ENCODE peak calls at places on chromosome 13, in seven cellular contexts. K is stomach, Q is tibial nerve, T is ovary, H is SK-N-SH, F is transverse colon, S is upper lobe of left lung. V is an unnamed sample.

GRCh38 chr13:50626031-50626643 is 217.4 kb downstream of the DLEU7 start:
- DNase-seq in K (no peak), Q (no peak), T (no peak), H (no peak), F (no peak), S (peak; percentile 38), V (no peak)

GRCh38 chr13:44210525-44210924 is 163.1 kb upstream of the SERP2 start:
- DNase-seq in K (no peak), Q (no peak), T (no peak), H (no peak), F (no peak), S (no peak), V (no peak)

GRCh38 chr13:82747948-82748347 is 1134.3 kb downstream of the SLITRK1 start:
- DNase-seq in K (no peak), Q (no peak), T (no peak), H (no peak), F (no peak), S (no peak), V (no peak)

GRCh38 chr13:24619302-24619701 is 60.9 kb upstream of the ATP12A start:
- DNase-seq in K (no peak), Q (no peak), T (no peak), H (no peak), F (no peak), S (no peak), V (no peak)

GRCh38 chr13:35164324-35164932 is 222.4 kb downstream of the NBEA start:
- DNase-seq in K (no peak), Q (no peak), T (no peak), H (peak; percentile 16), F (no peak), S (no peak), V (no peak)

GRCh38 chr13:71244181-71244580 is 622.8 kb downstream of the DACH1 start:
- DNase-seq in K (no peak), Q (no peak), T (no peak), H (no peak), F (no peak), S (no peak), V (no peak)

GRCh38 chr13:101624210-101624922 is 171.9 kb downstream of the ITGBL1 start:
- DNase-seq in K (no peak), Q (no peak), T (no peak), H (no peak), F (no peak), S (no peak), V (no peak)

GRCh38 chr13:44930907-44931676 is 58.2 kb downstream of the NUFIP1 start:
- DNase-seq in K (no peak), Q (no peak), T (no peak), H (no peak), F (no peak), S (no peak), V (no peak)

GRCh38 chr13:99812611-99813010 is 159.0 kb downstream of the ZIC5 start:
- DNase-seq in K (no peak), Q (no peak), T (no peak), H (no peak), F (no peak), S (no peak), V (no peak)

GRCh38 chr13:102815788-102816187 is 16.9 kb downstream of the BIVM start:
- DNase-seq in K (no peak), Q (no peak), T (no peak), H (no peak), F (no peak), S (no peak), V (no peak)

GRCh38 chr13:102817907-102818306 is 19.0 kb downstream of the BIVM start:
- DNase-seq in K (no peak), Q (no peak), T (no peak), H (no peak), F (no peak), S (no peak), V (no peak)

GRCh38 chr13:102814793-102815192 is 15.9 kb downstream of the BIVM start:
- DNase-seq in K (no peak), Q (no peak), T (no peak), H (no peak), F (no peak), S (no peak), V (no peak)

GRCh38 chr13:102816633-102817032 is 17.7 kb downstream of the BIVM start:
- DNase-seq in K (no peak), Q (no peak), T (no peak), H (no peak), F (no peak), S (no peak), V (no peak)

DNA sequence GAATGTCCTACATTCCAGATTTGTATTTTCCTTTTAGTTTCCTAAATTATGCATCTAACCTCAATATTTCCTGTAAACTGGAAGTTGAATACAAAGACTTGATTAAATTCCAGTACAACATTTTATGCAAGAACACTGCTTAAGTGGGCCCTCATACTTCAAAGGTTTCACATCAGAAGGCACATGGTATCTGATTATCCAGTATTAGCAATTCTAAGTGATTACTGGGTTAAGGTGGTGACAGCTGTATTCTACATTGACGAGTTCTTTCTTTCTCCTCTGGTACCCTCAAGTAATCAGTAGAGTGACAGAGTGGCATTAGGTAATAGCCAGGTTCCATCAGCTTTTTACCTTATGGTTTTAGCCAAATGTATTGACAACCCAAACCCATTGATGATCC is 18.3 kb downstream of the BIVM start:
- DNase-seq in K (no peak), Q (no peak), T (no peak), H (no peak), F (no peak), S (no peak), V (no peak)
- TF ChIP-seq EP300 in K (no peak), Q (no peak), T (no peak), H (no peak), F (no peak), S (no peak), V (no peak)

DNA sequence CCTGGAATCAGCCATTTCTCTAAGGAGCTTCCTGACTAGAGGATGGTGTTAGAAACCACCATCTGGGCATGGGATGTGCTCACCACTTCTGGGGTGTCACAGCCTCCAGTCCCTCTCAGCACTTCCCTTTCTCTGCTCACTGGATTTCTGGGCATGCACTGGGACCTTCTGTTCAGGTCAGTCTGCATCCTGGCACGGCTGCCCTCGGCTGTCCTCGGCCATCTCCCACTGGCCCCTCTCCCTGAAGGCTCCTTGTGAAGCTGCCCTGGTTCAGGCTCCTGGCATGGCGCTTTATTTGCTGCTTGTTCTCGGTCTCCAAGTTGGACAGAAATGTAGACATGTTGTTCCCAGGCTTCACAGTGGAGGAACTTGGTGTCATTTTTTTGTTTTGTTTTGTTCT is 60.0 kb downstream of the TEX29 start:
- DNase-seq in K (peak; percentile 9), Q (no peak), T (no peak), H (no peak), F (no peak), S (no peak), V (no peak)
- H3K27me3 ChIP-seq in K (no peaks in the 10 kb centered on the region), Q (no peaks in the 10 kb centered on the region), T (no peaks in the 10 kb centered on the region), H (no peaks in the 10 kb centered on the region), F (no peaks in the 10 kb centered on the region), S (no peaks in the 10 kb centered on the region), V (no peaks in the 10 kb centered on the region)

DNA sequence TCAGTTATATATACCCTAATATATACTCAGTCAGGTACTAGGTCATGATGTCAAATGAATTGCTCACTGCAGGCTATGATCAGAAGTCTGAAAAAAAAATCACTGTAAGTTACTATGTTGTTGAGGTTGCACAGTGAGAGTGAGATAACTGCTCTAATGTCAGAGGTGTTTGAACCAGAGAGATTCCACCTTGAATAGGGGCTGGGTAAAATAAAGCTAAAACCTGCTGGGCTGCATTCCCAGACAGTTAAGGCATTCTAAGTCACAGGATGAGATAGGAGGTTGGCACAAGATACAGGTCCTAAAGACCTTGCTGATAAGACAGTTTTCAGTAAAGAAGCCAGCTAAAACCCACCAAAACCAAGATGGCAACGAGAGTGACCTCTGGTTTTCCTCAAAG is 10.2 kb downstream of the EPSTI1 start:
- DNase-seq in K (no peak), Q (no peak), T (no peak), H (no peak), F (no peak), S (no peak), V (no peak)
- TF ChIP-seq EP300 in K (no peak), Q (no peak), T (no peak), H (no peak), F (no peak), S (no peak), V (no peak)

GRCh38 chr13:72662548-72662947 is 64.9 kb downstream of the MZT1 start:
- DNase-seq in K (no peak), Q (no peak), T (no peak), H (no peak), F (no peak), S (no peak), V (no peak)

DNA sequence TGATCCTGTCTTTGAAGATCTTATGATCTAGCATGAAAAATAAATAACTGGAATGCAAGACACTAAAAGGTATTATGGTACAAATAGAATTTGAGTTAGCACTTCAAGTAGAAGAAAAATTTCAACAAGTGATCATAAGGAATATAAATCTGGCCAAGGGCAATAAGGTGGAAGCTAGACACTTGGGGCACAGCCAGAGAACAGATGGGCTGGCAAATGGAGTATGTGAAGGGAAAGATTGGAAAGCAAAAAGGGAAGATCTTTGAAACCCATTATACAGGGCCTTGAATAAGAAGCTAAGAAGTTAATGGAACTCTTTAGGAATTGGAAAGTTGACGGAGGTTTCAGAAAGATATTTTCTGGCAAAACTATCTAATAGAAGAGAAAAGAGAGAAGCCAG is 61.0 kb downstream of the MZT1 start:
- DNase-seq in K (no peak), Q (no peak), T (no peak), H (no peak), F (no peak), S (no peak), V (no peak)
- H3K27me3 ChIP-seq in K (no peaks in the 10 kb centered on the region), Q (no peaks in the 10 kb centered on the region), T (no peaks in the 10 kb centered on the region), H (no peaks in the 10 kb centered on the region), F (no peaks in the 10 kb centered on the region), S (no peaks in the 10 kb centered on the region), V (no peaks in the 10 kb centered on the region)